ENCODE peak calls at places on chromosomes 3 and 15, in nine cellular contexts. Y is prostate gland; L is ELR; U is body of pancreas; B is activated B cell treated with CpG ODN at 0.5 μM for 24 hours; Q is fibroblast of mammary gland; C is HCEC 1CT; N is EH; M is effector memory CD4-positive, alpha-beta T cell. V is an unnamed sample.

GRCh38 chr3:193563999-193564398 is 9.3 kb upstream of the ATP13A4 start:
- DNase-seq in Y (no peak), L (no peak), U (peak), B (no peak), Q (no peak), C (no peak), N (no peak), M (no peak), V (peak)

GRCh38 chr3:134748698-134749097 is 46.4 kb upstream of the EPHB1 start:
- DNase-seq in Y (no peak), L (no peak), U (no peak), B (no peak), Q (no peak), C (no peak), N (no peak), M (no peak), V (no peak)

GRCh38 chr3:4721511-4721911 is 228.4 kb downstream of the ITPR1 start:
- DNase-seq in Y (no peak), L (peak), U (no peak), B (no peak), Q (peak), C (peak), N (peak), M (no peak), V (peak)

GRCh38 chr3:187064210-187065115 is 74.8 kb downstream of the RPL39L start:
- DNase-seq in Y (peak), L (peak), U (peak), B (no peak), Q (peak), C (peak), N (peak), M (no peak), V (peak)

GRCh38 chr3:123202451-123202850 is 708 bp downstream of the SEC22A start:
- DNase-seq in Y (no peak), L (peak), U (no peak), B (no peak), Q (no peak), C (no peak), N (peak), M (no peak), V (peak)

GRCh38 chr3:64716110-64716509 is 28.3 kb upstream of the ADAMTS9 start:
- DNase-seq in Y (no peak), L (no peak), U (no peak), B (no peak), Q (no peak), C (no peak), N (no peak), M (no peak), V (no peak)

GRCh38 chr15:45112592-45113379 is 1.2 kb downstream of the DUOX2 start:
- DNase-seq in Y (no peak), L (no peak), U (no peak), B (no peak), Q (no peak), C (no peak), N (no peak), M (no peak), V (peak)

GRCh38 chr3:43319364-43319763 is 33.0 kb downstream of the SNRK start:
- DNase-seq in Y (no peak), L (no peak), U (no peak), B (no peak), Q (peak), C (no peak), N (no peak), M (no peak), V (no peak)

GRCh38 chr3:123281929-123282328 is 80.2 kb downstream of the SEC22A start:
- DNase-seq in Y (no peak), L (no peak), U (no peak), B (no peak), Q (no peak), C (no peak), N (no peak), M (no peak), V (no peak)

GRCh38 chr3:177883957-177884356 is 652.3 kb upstream of the KCNMB2 start:
- DNase-seq in Y (no peak), L (no peak), U (no peak), B (no peak), Q (no peak), C (no peak), N (no peak), M (no peak), V (no peak)

GRCh38 chr3:181264491-181264890 is 275.0 kb upstream of the DNAJC19 start:
- DNase-seq in Y (no peak), L (no peak), U (no peak), B (no peak), Q (no peak), C (no peak), N (no peak), M (no peak), V (no peak)

GRCh38 chr3:63458405-63458804 is 180.3 kb downstream of the SYNPR start:
- DNase-seq in Y (no peak), L (no peak), U (no peak), B (no peak), Q (no peak), C (no peak), N (no peak), M (no peak), V (no peak)

GRCh38 chr15:36591534-36592411 is 12.3 kb downstream of the CDIN1 start:
- DNase-seq in Y (no peak), L (peak), U (no peak), B (no peak), Q (peak), C (peak), N (peak), M (no peak), V (peak)

GRCh38 chr15:93189562-93189961 is 100.6 kb upstream of the RGMA start:
- DNase-seq in Y (no peak), L (no peak), U (no peak), B (no peak), Q (no peak), C (no peak), N (no peak), M (no peak), V (no peak)

GRCh38 chr15:70628542-70628941 is 134.8 kb downstream of the UACA start:
- DNase-seq in Y (no peak), L (no peak), U (no peak), B (no peak), Q (no peak), C (no peak), N (no peak), M (no peak), V (no peak)

GRCh38 chr3:157532529-157533297 is 29.5 kb upstream of the VEPH1 start:
- DNase-seq in Y (peak), L (peak), U (no peak), B (no peak), Q (peak), C (peak), N (peak), M (no peak), V (peak)

GRCh38 chr3:64533565-64534317 is 154.1 kb downstream of the ADAMTS9 start:
- DNase-seq in Y (peak), L (peak), U (peak), B (peak), Q (peak), C (peak), N (peak), M (no peak), V (peak)

GRCh38 chr15:73078722-73079121 is 26.5 kb downstream of the NEO1 start:
- DNase-seq in Y (peak), L (peak), U (no peak), B (no peak), Q (peak), C (peak), N (peak), M (no peak), V (peak)